ENCODE peak calls at places on chromosomes 13 and 19, in four cellular contexts. N is IMR-90, J is Peyer's patch, E is suprapubic skin. D is an unnamed sample.

GRCh38 chr19:47022541-47023447 is 3.2 kb downstream of the NPAS1 start:
- DNase-seq in N (no peak), J (no peak), E (no peak), D (no peak)

GRCh38 chr19:1284979-1285736 is 515 bp upstream of the EFNA2 start:
- DNase-seq in N (no peak), J (no peak), E (peak; percentile 64), D (no peak)

GRCh38 chr13:32309312-32309711 is 5.9 kb downstream of the ZAR1L start:
- DNase-seq in N (peak; percentile 7), J (no peak), E (no peak), D (no peak)

GRCh38 chr19:40585241-40585640 is 8.6 kb downstream of the SHKBP1 start:
- DNase-seq in N (no peak), J (no peak), E (no peak), D (no peak)

GRCh38 chr19:4510435-4511255 is 7.6 kb downstream of the PLIN4 start:
- DNase-seq in N (no peak), J (no peak), E (no peak), D (no peak)

GRCh38 chr19:55369651-55370304 is 485 bp downstream of the IL11 start:
- DNase-seq in N (peak; percentile 76), J (no peak), E (no peak), D (peak; percentile 82)

GRCh38 chr13:43364210-43365041 is 341.0 kb downstream of the DNAJC15 start:
- DNase-seq in N (peak; percentile 70), J (no peak), E (no peak), D (no peak)

GRCh38 chr19:55145241-55145640 is 3.8 kb downstream of the TNNT1 start:
- DNase-seq in N (no peak), J (no peak), E (no peak), D (no peak)

GRCh38 chr19:39416152-39416551 is 3.7 kb downstream of the PLEKHG2 start:
- DNase-seq in N (no peak), J (no peak), E (no peak), D (no peak)

GRCh38 chr13:27148900-27149299 is 22.7 kb downstream of the USP12 start:
- DNase-seq in N (no peak), J (no peak), E (no peak), D (no peak)

GRCh38 chr19:5086232-5086631 is 117.3 kb downstream of the KDM4B start:
- DNase-seq in N (no peak), J (no peak), E (no peak), D (no peak)

GRCh38 chr13:52925775-52926285 is 77.4 kb upstream of the PCDH8 start:
- DNase-seq in N (no peak), J (no peak), E (no peak), D (no peak)

GRCh38 chr13:99303863-99304521 is 3.2 kb downstream of the GPR183 start:
- DNase-seq in N (no peak), J (no peak), E (no peak), D (peak; percentile 69)

GRCh38 chr13:108214511-108215383 is 589 bp downstream of the LIG4 start:
- DNase-seq in N (no peak), J (no peak), E (peak; percentile 60), D (peak; percentile 32)

GRCh38 chr13:105894711-105895110 is 640.8 kb downstream of the EFNB2 start:
- DNase-seq in N (no peak), J (no peak), E (no peak), D (no peak)

GRCh38 chr19:30225615-30226463 is 146.3 kb upstream of the ZNF536 start:
- DNase-seq in N (no peak), J (no peak), E (no peak), D (no peak)

GRCh38 chr19:30602661-30603322 is 230.6 kb downstream of the ZNF536 start:
- DNase-seq in N (no peak), J (no peak), E (no peak), D (no peak)

GRCh38 chr13:114128624-114129522 is 3.5 kb downstream of the RASA3 start:
- DNase-seq in N (peak; percentile 95), J (no peak), E (peak; percentile 90), D (peak; percentile 88)

GRCh38 chr19:41354343-41354974 is 737 bp upstream of the TGFB1 start:
- DNase-seq in N (no peak), J (no peak), E (no peak), D (no peak)

GRCh38 chr19:8631425-8631819 is 989 bp downstream of the NFILZ start:
- DNase-seq in N (peak; percentile 36), J (no peak), E (peak; percentile 68), D (no peak)

GRCh38 chr13:33483471-33483870 is 197.9 kb upstream of the STARD13 start:
- DNase-seq in N (peak; percentile 28), J (no peak), E (no peak), D (no peak)

GRCh38 chr13:36718686-36719085 is 44.9 kb downstream of the SERTM1 start:
- DNase-seq in N (no peak), J (no peak), E (no peak), D (no peak)

GRCh38 chr13:106103779-106104178 is 431.7 kb downstream of the EFNB2 start:
- DNase-seq in N (no peak), J (no peak), E (no peak), D (no peak)

GRCh38 chr19:43439183-43440063 is 24.7 kb downstream of the TEX101 start:
- DNase-seq in N (no peak), J (no peak), E (no peak), D (no peak)

GRCh38 chr13:36251012-36251411 is 36.7 kb upstream of the SOHLH2 start:
- DNase-seq in N (no peak), J (no peak), E (no peak), D (no peak)

GRCh38 chr19:3656073-3656746 is 29.6 kb upstream of the CACTIN start:
- DNase-seq in N (peak; percentile 13), J (no peak), E (no peak), D (peak; percentile 75)

GRCh38 chr19:38367041-38367440 is 7.3 kb upstream of the PSMD8 start:
- DNase-seq in N (no peak), J (no peak), E (no peak), D (no peak)

GRCh38 chr19:17526922-17527321 is 15.5 kb downstream of the PGLS start:
- DNase-seq in N (no peak), J (no peak), E (no peak), D (peak; percentile 65)

GRCh38 chr19:19643158-19644053 is at the start of gene GMIP:
- DNase-seq in N (peak; percentile 29), J (peak; percentile 93), E (peak; percentile 85), D (peak; percentile 98)
- TF ChIP-seq POLR2A in N (no peak), J (peak; percentile 76), E (no peak), D (peak; percentile 14)

DNA sequence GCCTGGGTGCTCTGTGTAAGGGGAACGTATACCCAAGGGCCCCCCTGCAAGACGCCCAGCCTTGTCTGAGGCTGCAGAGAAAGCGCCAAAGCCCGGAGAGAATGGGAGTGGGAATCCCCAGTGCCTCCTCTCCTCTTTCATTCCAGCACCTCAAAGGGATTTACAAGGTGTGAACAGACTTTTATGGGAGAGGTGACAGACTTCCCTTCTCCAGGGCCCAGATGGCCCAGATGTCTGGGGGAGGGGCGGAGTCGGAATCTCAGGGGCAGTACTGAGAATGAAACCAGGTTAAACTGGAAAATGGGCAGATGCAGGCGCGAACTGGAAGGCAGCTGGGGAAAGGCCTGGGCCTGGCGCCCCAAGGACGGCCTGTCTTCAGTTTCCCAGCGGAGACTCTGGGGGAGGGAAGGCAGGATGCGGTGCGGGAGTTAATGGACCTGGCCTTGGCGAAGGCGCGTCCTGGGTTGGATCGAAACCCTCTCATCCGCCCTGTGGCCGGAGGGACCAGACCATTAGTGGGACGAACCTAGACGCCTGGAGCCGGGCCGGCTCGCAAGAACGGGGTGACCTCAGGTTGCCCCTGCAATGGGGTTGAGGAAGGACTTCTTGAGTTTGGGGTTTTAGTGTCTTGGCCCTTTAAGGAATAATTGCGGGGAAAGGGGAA is 622 bp upstream of the TRIP10 start:
- DNase-seq in N (peak; percentile 8), J (peak; percentile 70), E (peak; percentile 80), D (peak; percentile 79)
- TF ChIP-seq CTCF in N (no peak), J (no peak), E (no peak), D (no peak)

GRCh38 chr19:15436826-15437110 is 13.0 kb downstream of the WIZ start:
- DNase-seq in N (no peak), J (no peak), E (no peak), D (no peak)
- H3K4me1 ChIP-seq in N (peaks cover 17% of the 10 kb centered on the region), J (no peaks in the 10 kb centered on the region), E (peaks cover 9% of the 10 kb centered on the region), D (peaks cover 8% of the 10 kb centered on the region)

DNA sequence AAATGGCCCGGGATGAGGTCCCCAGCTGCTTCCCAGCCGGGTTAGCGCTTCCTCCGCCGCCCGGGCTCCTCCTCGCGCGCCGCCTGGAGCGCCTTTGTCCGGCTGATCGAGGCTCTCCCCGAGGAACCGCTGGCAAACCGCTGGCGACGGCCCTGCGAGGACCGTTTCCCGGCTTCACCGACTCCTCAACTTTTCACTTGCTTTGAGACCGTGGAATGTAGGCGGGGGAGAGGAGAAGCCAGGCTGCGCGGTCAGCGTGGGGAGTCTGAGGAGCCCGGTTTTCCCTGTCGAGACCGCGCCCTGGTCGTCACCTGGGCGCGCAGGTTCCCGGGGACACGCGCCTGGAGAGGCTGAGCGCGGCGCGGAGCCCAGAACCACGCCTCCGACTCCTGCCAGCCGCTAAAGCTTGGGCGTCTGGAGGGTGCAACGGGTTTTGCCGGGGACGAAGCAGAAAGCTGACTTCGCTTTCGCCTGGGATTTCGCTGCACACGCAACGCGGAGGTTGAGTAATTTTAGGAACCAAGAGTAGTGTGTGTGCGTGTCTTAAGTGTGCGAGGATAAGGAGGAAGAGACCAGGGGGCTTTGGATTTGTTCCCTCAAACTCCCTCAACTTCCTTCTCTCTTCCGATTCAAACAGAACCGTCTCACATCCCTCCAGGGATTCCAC is 7.3 kb upstream of the DGKH start:
- DNase-seq in N (peak; percentile 44), J (peak; percentile 81), E (peak; percentile 76), D (peak; percentile 90)
- TF ChIP-seq POLR2A in N (no peak), J (no peak), E (no peak), D (no peak)

GRCh38 chr19:27775395-27775794 is 1437.6 kb downstream of the UQCRFS1 start:
- DNase-seq in N (no peak), J (no peak), E (no peak), D (no peak)

GRCh38 chr19:27774827-27775226 is 1438.1 kb downstream of the UQCRFS1 start:
- DNase-seq in N (no peak), J (no peak), E (no peak), D (no peak)

GRCh38 chr19:27776524-27776923 is 1436.4 kb downstream of the UQCRFS1 start:
- DNase-seq in N (no peak), J (no peak), E (no peak), D (no peak)

GRCh38 chr19:27777242-27777641 is 1435.7 kb downstream of the UQCRFS1 start:
- DNase-seq in N (no peak), J (no peak), E (no peak), D (no peak)

GRCh38 chr19:27776020-27776419 is 1436.9 kb downstream of the UQCRFS1 start:
- DNase-seq in N (peak; percentile 31), J (no peak), E (no peak), D (no peak)
- TF ChIP-seq CTCF in N (no peak), J (no peak), E (no peak), D (peak; percentile 25)

DNA sequence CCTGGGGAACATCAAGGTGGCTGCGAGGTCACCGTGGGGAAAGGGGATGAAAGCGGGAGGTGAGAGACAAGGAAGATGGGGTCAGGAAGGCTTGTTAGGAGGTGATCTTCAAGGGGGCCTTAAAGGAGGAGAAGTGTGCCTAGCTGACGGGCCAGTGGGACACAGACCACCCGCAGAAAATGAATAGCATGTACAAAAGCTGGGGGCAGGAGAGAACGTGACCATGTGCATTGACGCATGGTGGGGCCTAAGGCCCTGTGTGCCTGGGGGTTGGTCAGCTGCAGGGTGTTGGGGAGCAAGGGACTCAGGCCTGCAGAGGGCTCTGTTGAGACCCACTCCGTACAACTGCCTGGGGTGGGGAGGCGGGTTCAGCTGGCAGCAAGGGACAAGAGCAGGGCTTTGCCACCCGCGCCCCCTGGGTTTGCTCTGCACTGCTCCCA is 5.9 kb downstream of the RAB8A start:
- DNase-seq in N (no peak), J (no peak), E (no peak), D (no peak)
- H3K4me1 ChIP-seq in N (peaks cover 2% of the 10 kb centered on the region), J (peaks cover 11% of the 10 kb centered on the region), E (peaks cover 42% of the 10 kb centered on the region), D (peaks cover 37% of the 10 kb centered on the region)